ENCODE peak calls at places on chromosomes 6 and 20, in four cellular contexts. U, T, D and R are unnamed samples.

GRCh38 chr20:25065625-25066338 is 7.8 kb upstream of the ACSS1 start:
- DNase-seq in U (peak), T (peak), D (peak), R (peak)

GRCh38 chr20:10271470-10272219 is 53.0 kb downstream of the SNAP25 start:
- DNase-seq in U (peak), T (no peak), D (no peak), R (no peak)

GRCh38 chr6:88519227-88520019 is 353.3 kb upstream of the CNR1 start:
- DNase-seq in U (no peak), T (no peak), D (no peak), R (no peak)

GRCh38 chr6:95084867-95085266 is 492.5 kb upstream of the MANEA start:
- DNase-seq in U (no peak), T (no peak), D (no peak), R (no peak)

GRCh38 chr6:140636698-140637402 is 1262.4 kb upstream of the CITED2 start:
- DNase-seq in U (peak), T (no peak), D (no peak), R (no peak)

GRCh38 chr6:20688710-20689500 is 154.6 kb downstream of the CDKAL1 start:
- DNase-seq in U (peak), T (no peak), D (no peak), R (no peak)

GRCh38 chr20:63775096-63775978 is 35.8 kb downstream of the SLC2A4RG start:
- DNase-seq in U (peak), T (no peak), D (no peak), R (peak)

GRCh38 chr6:13098808-13099570 is 229.3 kb downstream of the TBC1D7 start:
- DNase-seq in U (no peak), T (no peak), D (no peak), R (no peak)

GRCh38 chr6:63307581-63308246 is 12.1 kb downstream of the LGSN start:
- DNase-seq in U (peak), T (no peak), D (no peak), R (no peak)

GRCh38 chr6:43985329-43985728 is 141.9 kb downstream of the MRPL14 start:
- DNase-seq in U (no peak), T (no peak), D (no peak), R (no peak)

GRCh38 chr20:45358282-45359068 is 4.5 kb upstream of the SYS1 start:
- DNase-seq in U (peak), T (no peak), D (no peak), R (no peak)

GRCh38 chr20:42889517-42889916 is 300.2 kb downstream of the PTPRT start:
- DNase-seq in U (no peak), T (no peak), D (no peak), R (no peak)

GRCh38 chr6:131103296-131103695 is 32.0 kb upstream of the AKAP7 start:
- DNase-seq in U (no peak), T (no peak), D (no peak), R (no peak)

GRCh38 chr6:134535831-134536230 is 217.9 kb upstream of the SGK1 start:
- DNase-seq in U (no peak), T (no peak), D (no peak), R (no peak)

GRCh38 chr6:31727717-31728671 is 1.1 kb downstream of the DDAH2 start:
- DNase-seq in U (peak), T (no peak), D (no peak), R (no peak)

GRCh38 chr6:117674991-117675657 is at the start of gene NUS1:
- DNase-seq in U (peak), T (peak), D (peak), R (peak)

GRCh38 chr6:4935981-4936680 is 67.7 kb downstream of the RPP40 start:
- DNase-seq in U (no peak), T (no peak), D (no peak), R (no peak)

GRCh38 chr6:11384531-11385309 is 152.3 kb upstream of the NEDD9 start:
- DNase-seq in U (peak), T (no peak), D (no peak), R (no peak)

GRCh38 chr6:99761701-99762100 is 155.1 kb downstream of the PRDM13 start:
- DNase-seq in U (no peak), T (no peak), D (no peak), R (no peak)

GRCh38 chr20:45465492-45466266 is 3.9 kb upstream of the WFDC2 start:
- DNase-seq in U (no peak), T (no peak), D (no peak), R (no peak)

GRCh38 chr20:63536241-63536977 is 767 bp downstream of the PTK6 start:
- DNase-seq in U (peak), T (no peak), D (no peak), R (peak)

GRCh38 chr20:40750541-40750940 is 61.5 kb upstream of the MAFB start:
- DNase-seq in U (no peak), T (no peak), D (no peak), R (no peak)

GRCh38 chr6:46098678-46099077 is 31.1 kb upstream of the ENPP4 start:
- DNase-seq in U (no peak), T (no peak), D (no peak), R (no peak)

GRCh38 chr20:47089151-47089550 is 194.5 kb downstream of the EYA2 start:
- DNase-seq in U (no peak), T (no peak), D (no peak), R (no peak)

GRCh38 chr6:49541210-49541724 is 9.2 kb upstream of the C6orf141 start:
- DNase-seq in U (peak), T (no peak), D (no peak), R (no peak)